ENCODE peak calls at places on chromosomes 5 and 9, in five cellular contexts. One of them, this sample, is unnamed.

GRCh38 chr5:162806195-162806594 is 631.2 kb upstream of the CCNG1 start:
- DNase-seq in adrenal gland: no peak
- DNase-seq in heart left ventricle: no peak
- DNase-seq in IMR-90: no peak
- DNase-seq in A549: no peak
- DNase-seq in this sample: no peak

GRCh38 chr5:64865662-64866061 is 96.9 kb downstream of the CWC27 start:
- DNase-seq in adrenal gland: no peak
- DNase-seq in heart left ventricle: no peak
- DNase-seq in IMR-90: peak
- DNase-seq in A549: no peak
- DNase-seq in this sample: no peak

GRCh38 chr5:76983468-76983867 is 30.6 kb downstream of the CRHBP start:
- DNase-seq in adrenal gland: no peak
- DNase-seq in heart left ventricle: peak
- DNase-seq in IMR-90: no peak
- DNase-seq in A549: no peak
- DNase-seq in this sample: no peak

GRCh38 chr9:122347348-122348287 is 23.2 kb upstream of the PTGS1 start:
- DNase-seq in adrenal gland: no peak
- DNase-seq in heart left ventricle: no peak
- DNase-seq in IMR-90: no peak
- DNase-seq in A549: peak
- DNase-seq in this sample: no peak

GRCh38 chr9:4297795-4298254 is 2.0 kb downstream of the GLIS3 start:
- DNase-seq in adrenal gland: peak
- DNase-seq in heart left ventricle: peak
- DNase-seq in IMR-90: peak
- DNase-seq in A549: peak
- DNase-seq in this sample: peak

GRCh38 chr9:19901586-19901985 is 112.7 kb upstream of the SLC24A2 start:
- DNase-seq in adrenal gland: no peak
- DNase-seq in heart left ventricle: no peak
- DNase-seq in IMR-90: no peak
- DNase-seq in A549: no peak
- DNase-seq in this sample: no peak

GRCh38 chr9:108838017-108838416 is 17.8 kb downstream of the ACTL7B start:
- DNase-seq in adrenal gland: no peak
- DNase-seq in heart left ventricle: no peak
- DNase-seq in IMR-90: peak
- DNase-seq in A549: no peak
- DNase-seq in this sample: no peak

GRCh38 chr5:150035139-150035893 is 34.8 kb downstream of the HMGXB3 start:
- DNase-seq in adrenal gland: no peak
- DNase-seq in heart left ventricle: no peak
- DNase-seq in IMR-90: no peak
- DNase-seq in A549: no peak
- DNase-seq in this sample: no peak

GRCh38 chr9:134002796-134003195 is 10.7 kb upstream of the VAV2 start:
- DNase-seq in adrenal gland: no peak
- DNase-seq in heart left ventricle: no peak
- DNase-seq in IMR-90: no peak
- DNase-seq in A549: no peak
- DNase-seq in this sample: no peak

GRCh38 chr9:92393686-92394085 is 10.7 kb downstream of the OGN start:
- DNase-seq in adrenal gland: no peak
- DNase-seq in heart left ventricle: no peak
- DNase-seq in IMR-90: no peak
- DNase-seq in A549: no peak
- DNase-seq in this sample: no peak

GRCh38 chr5:131323378-131323777 is 59.5 kb downstream of the CDC42SE2 start:
- DNase-seq in adrenal gland: no peak
- DNase-seq in heart left ventricle: no peak
- DNase-seq in IMR-90: no peak
- DNase-seq in A549: no peak
- DNase-seq in this sample: no peak

GRCh38 chr5:103409013-103409670 is 150.6 kb downstream of the MACIR start:
- DNase-seq in adrenal gland: no peak
- DNase-seq in heart left ventricle: no peak
- DNase-seq in IMR-90: no peak
- DNase-seq in A549: no peak
- DNase-seq in this sample: no peak

GRCh38 chr9:132943677-132944293 is 631 bp downstream of the TSC1 start:
- DNase-seq in adrenal gland: no peak
- DNase-seq in heart left ventricle: no peak
- DNase-seq in IMR-90: no peak
- DNase-seq in A549: no peak
- DNase-seq in this sample: no peak

GRCh38 chr5:107425541-107426031 is 245.2 kb downstream of the EFNA5 start:
- DNase-seq in adrenal gland: no peak
- DNase-seq in heart left ventricle: no peak
- DNase-seq in IMR-90: peak
- DNase-seq in A549: peak
- DNase-seq in this sample: no peak

GRCh38 chr5:11504794-11505193 is 399.5 kb downstream of the CTNND2 start:
- DNase-seq in adrenal gland: no peak
- DNase-seq in heart left ventricle: no peak
- DNase-seq in IMR-90: no peak
- DNase-seq in A549: no peak
- DNase-seq in this sample: no peak

GRCh38 chr5:113682497-113683136 is 169.1 kb downstream of the YTHDC2 start:
- DNase-seq in adrenal gland: no peak
- DNase-seq in heart left ventricle: no peak
- DNase-seq in IMR-90: peak
- DNase-seq in A549: no peak
- DNase-seq in this sample: no peak

GRCh38 chr9:75798484-75798883 is 92.0 kb upstream of the PCSK5 start:
- DNase-seq in adrenal gland: no peak
- DNase-seq in heart left ventricle: no peak
- DNase-seq in IMR-90: no peak
- DNase-seq in A549: no peak
- DNase-seq in this sample: no peak

GRCh38 chr5:127875235-127876021 is 172.2 kb downstream of the CCDC192 start:
- DNase-seq in adrenal gland: peak
- DNase-seq in heart left ventricle: peak
- DNase-seq in IMR-90: peak
- DNase-seq in A549: peak
- DNase-seq in this sample: no peak

GRCh38 chr5:21685536-21685935 is 1167.6 kb downstream of the CDH12 start:
- DNase-seq in adrenal gland: no peak
- DNase-seq in heart left ventricle: no peak
- DNase-seq in IMR-90: peak
- DNase-seq in A549: no peak
- DNase-seq in this sample: no peak

GRCh38 chr5:106423109-106423897 is 1247.4 kb downstream of the EFNA5 start:
- DNase-seq in adrenal gland: no peak
- DNase-seq in heart left ventricle: no peak
- DNase-seq in IMR-90: no peak
- DNase-seq in A549: no peak
- DNase-seq in this sample: no peak

GRCh38 chr9:130901498-130902203 is 5.0 kb upstream of the QRFP start:
- DNase-seq in adrenal gland: no peak
- DNase-seq in heart left ventricle: no peak
- DNase-seq in IMR-90: no peak
- DNase-seq in A549: no peak
- DNase-seq in this sample: no peak

GRCh38 chr9:124137009-124137943 is 120.5 kb upstream of the NEK6 start:
- DNase-seq in adrenal gland: no peak
- DNase-seq in heart left ventricle: no peak
- DNase-seq in IMR-90: peak
- DNase-seq in A549: no peak
- DNase-seq in this sample: no peak

GRCh38 chr5:25399878-25400480 is 755.2 kb upstream of the CDH10 start:
- DNase-seq in adrenal gland: no peak
- DNase-seq in heart left ventricle: no peak
- DNase-seq in IMR-90: no peak
- DNase-seq in A549: no peak
- DNase-seq in this sample: no peak

GRCh38 chr5:116046823-116047222 is 14.6 kb downstream of the ARL14EPL start:
- DNase-seq in adrenal gland: no peak
- DNase-seq in heart left ventricle: no peak
- DNase-seq in IMR-90: no peak
- DNase-seq in A549: no peak
- DNase-seq in this sample: no peak

GRCh38 chr5:102722930-102723329 is 32.2 kb upstream of the PAM start:
- DNase-seq in adrenal gland: no peak
- DNase-seq in heart left ventricle: no peak
- DNase-seq in IMR-90: peak
- DNase-seq in A549: no peak
- DNase-seq in this sample: no peak

GRCh38 chr5:141199359-141200235 is at the start of gene PCDHB11:
- DNase-seq in adrenal gland: no peak
- DNase-seq in heart left ventricle: no peak
- DNase-seq in IMR-90: no peak
- DNase-seq in A549: peak
- DNase-seq in this sample: no peak

GRCh38 chr5:33794550-33795300 is 97.1 kb downstream of the ADAMTS12 start:
- DNase-seq in adrenal gland: no peak
- DNase-seq in heart left ventricle: no peak
- DNase-seq in IMR-90: peak
- DNase-seq in A549: no peak
- DNase-seq in this sample: no peak

GRCh38 chr9:124771867-124772621 is 933 bp upstream of the NR6A1 start:
- DNase-seq in adrenal gland: peak
- DNase-seq in heart left ventricle: peak
- DNase-seq in IMR-90: peak
- DNase-seq in A549: peak
- DNase-seq in this sample: peak

GRCh38 chr9:137670391-137671195 is 51.8 kb downstream of the EHMT1 start:
- DNase-seq in adrenal gland: peak
- DNase-seq in heart left ventricle: no peak
- DNase-seq in IMR-90: no peak
- DNase-seq in A549: no peak
- DNase-seq in this sample: peak

GRCh38 chr9:94937214-94937903 is 210.9 kb downstream of the AOPEP start:
- DNase-seq in adrenal gland: no peak
- DNase-seq in heart left ventricle: no peak
- DNase-seq in IMR-90: peak
- DNase-seq in A549: peak
- DNase-seq in this sample: no peak

GRCh38 chr5:98339141-98339848 is 434.2 kb upstream of the RGMB start:
- DNase-seq in adrenal gland: no peak
- DNase-seq in heart left ventricle: no peak
- DNase-seq in IMR-90: no peak
- DNase-seq in A549: no peak
- DNase-seq in this sample: no peak

GRCh38 chr9:3517377-3518048 is 8.3 kb downstream of the RFX3 start:
- DNase-seq in adrenal gland: no peak
- DNase-seq in heart left ventricle: no peak
- DNase-seq in IMR-90: no peak
- DNase-seq in A549: no peak
- DNase-seq in this sample: no peak

GRCh38 chr5:76790632-76791290 is 28.1 kb upstream of the F2RL1 start:
- DNase-seq in adrenal gland: peak
- DNase-seq in heart left ventricle: peak
- DNase-seq in IMR-90: peak
- DNase-seq in A549: peak
- DNase-seq in this sample: no peak

GRCh38 chr5:142680605-142681259 is 5.2 kb downstream of the FGF1 start:
- DNase-seq in adrenal gland: no peak
- DNase-seq in heart left ventricle: no peak
- DNase-seq in IMR-90: peak
- DNase-seq in A549: peak
- DNase-seq in this sample: no peak

GRCh38 chr5:178211095-178212048 is 7.0 kb downstream of the HNRNPAB start:
- DNase-seq in adrenal gland: peak
- DNase-seq in heart left ventricle: no peak
- DNase-seq in IMR-90: no peak
- DNase-seq in A549: no peak
- DNase-seq in this sample: no peak

GRCh38 chr5:137649228-137649890 is 86.5 kb downstream of the KLHL3 start:
- DNase-seq in adrenal gland: no peak
- DNase-seq in heart left ventricle: peak
- DNase-seq in IMR-90: peak
- DNase-seq in A549: no peak
- DNase-seq in this sample: no peak

GRCh38 chr9:121518634-121519033 is 19.0 kb upstream of the GGTA1 start:
- DNase-seq in adrenal gland: no peak
- DNase-seq in heart left ventricle: no peak
- DNase-seq in IMR-90: no peak
- DNase-seq in A549: no peak
- DNase-seq in this sample: no peak

GRCh38 chr9:14932246-14932645 is 22.0 kb upstream of the FREM1 start:
- DNase-seq in adrenal gland: no peak
- DNase-seq in heart left ventricle: no peak
- DNase-seq in IMR-90: no peak
- DNase-seq in A549: no peak
- DNase-seq in this sample: no peak

GRCh38 chr9:79233542-79233941 is 338.2 kb upstream of the TLE4 start:
- DNase-seq in adrenal gland: no peak
- DNase-seq in heart left ventricle: no peak
- DNase-seq in IMR-90: peak
- DNase-seq in A549: no peak
- DNase-seq in this sample: no peak
- TF ChIP-seq CTCF in adrenal gland: peak
- TF ChIP-seq CTCF in heart left ventricle: no peak
- TF ChIP-seq CTCF in IMR-90: peak
- TF ChIP-seq CTCF in A549: no peak
- TF ChIP-seq CTCF in this sample: peak

GRCh38 chr5:109325456-109325855 is 84.3 kb downstream of the PJA2 start:
- DNase-seq in adrenal gland: no peak
- DNase-seq in heart left ventricle: no peak
- DNase-seq in IMR-90: no peak
- DNase-seq in A549: no peak
- DNase-seq in this sample: no peak

GRCh38 chr5:109327572-109327971 is 82.2 kb downstream of the PJA2 start:
- DNase-seq in adrenal gland: no peak
- DNase-seq in heart left ventricle: no peak
- DNase-seq in IMR-90: no peak
- DNase-seq in A549: no peak
- DNase-seq in this sample: no peak

GRCh38 chr5:109328626-109329025 is 81.1 kb downstream of the PJA2 start:
- DNase-seq in adrenal gland: no peak
- DNase-seq in heart left ventricle: no peak
- DNase-seq in IMR-90: peak
- DNase-seq in A549: no peak
- DNase-seq in this sample: no peak

GRCh38 chr5:109324941-109325340 is 84.8 kb downstream of the PJA2 start:
- DNase-seq in adrenal gland: no peak
- DNase-seq in heart left ventricle: no peak
- DNase-seq in IMR-90: no peak
- DNase-seq in A549: no peak
- DNase-seq in this sample: no peak

GRCh38 chr5:109326864-109327263 is 82.9 kb downstream of the PJA2 start:
- DNase-seq in adrenal gland: no peak
- DNase-seq in heart left ventricle: no peak
- DNase-seq in IMR-90: no peak
- DNase-seq in A549: no peak
- DNase-seq in this sample: no peak
- H3K4me3 ChIP-seq in adrenal gland: no peak
- H3K4me3 ChIP-seq in heart left ventricle: no peak
- H3K4me3 ChIP-seq in IMR-90: no peak
- H3K4me3 ChIP-seq in A549: no peak
- H3K4me3 ChIP-seq in this sample: no peak

GRCh38 chr9:126722922-126723806 is 81.7 kb upstream of the ZBTB43 start:
- DNase-seq in adrenal gland: peak
- DNase-seq in heart left ventricle: no peak
- DNase-seq in IMR-90: no peak
- DNase-seq in A549: no peak
- DNase-seq in this sample: no peak
- TF ChIP-seq POLR2A in adrenal gland: no peak
- TF ChIP-seq POLR2A in heart left ventricle: no peak
- TF ChIP-seq POLR2A in IMR-90: no peak
- TF ChIP-seq POLR2A in A549: no peak
- TF ChIP-seq POLR2A in this sample: no peak

GRCh38 chr9:135474915-135475314 is 4.7 kb upstream of the PPP1R26 start:
- DNase-seq in adrenal gland: no peak
- DNase-seq in heart left ventricle: no peak
- DNase-seq in IMR-90: no peak
- DNase-seq in A549: peak
- DNase-seq in this sample: no peak
- TF ChIP-seq CTCF in adrenal gland: no peak
- TF ChIP-seq CTCF in heart left ventricle: no peak
- TF ChIP-seq CTCF in IMR-90: peak
- TF ChIP-seq CTCF in A549: peak
- TF ChIP-seq CTCF in this sample: no peak